ENCODE peak calls at places on chromosomes 7 and 10, in eight cellular contexts. One of them, this sample, is unnamed.

GRCh38 chr10:73989594-73990142 is 8.2 kb upstream of the VCL start:
- DNase-seq in transverse colon: no peak
- DNase-seq in HepG2: no peak
- DNase-seq in A549: no peak
- DNase-seq in GM12878: no peak
- DNase-seq in K562: no peak
- DNase-seq in suprapubic skin: no peak
- DNase-seq in tibial nerve: no peak
- DNase-seq in this sample: no peak

GRCh38 chr7:100887186-100887954 is 2.1 kb downstream of the UFSP1 start:
- DNase-seq in transverse colon: peak; percentile 77
- DNase-seq in HepG2: no peak
- DNase-seq in A549: no peak
- DNase-seq in GM12878: peak; percentile 39
- DNase-seq in K562: peak; percentile 41
- DNase-seq in suprapubic skin: no peak
- DNase-seq in tibial nerve: no peak
- DNase-seq in this sample: no peak

GRCh38 chr7:75756340-75757297 is 15.4 kb downstream of the CCL26 start:
- DNase-seq in transverse colon: no peak
- DNase-seq in HepG2: peak; percentile 70
- DNase-seq in A549: peak; percentile 53
- DNase-seq in GM12878: no peak
- DNase-seq in K562: peak; percentile 63
- DNase-seq in suprapubic skin: no peak
- DNase-seq in tibial nerve: no peak
- DNase-seq in this sample: peak; percentile 42

GRCh38 chr7:37645276-37646040 is 38.1 kb upstream of the GPR141 start:
- DNase-seq in transverse colon: no peak
- DNase-seq in HepG2: no peak
- DNase-seq in A549: no peak
- DNase-seq in GM12878: no peak
- DNase-seq in K562: no peak
- DNase-seq in suprapubic skin: no peak
- DNase-seq in tibial nerve: no peak
- DNase-seq in this sample: no peak

GRCh38 chr10:80405636-80406035 is 2.7 kb upstream of the PRXL2A start:
- DNase-seq in transverse colon: no peak
- DNase-seq in HepG2: no peak
- DNase-seq in A549: no peak
- DNase-seq in GM12878: no peak
- DNase-seq in K562: no peak
- DNase-seq in suprapubic skin: no peak
- DNase-seq in tibial nerve: no peak
- DNase-seq in this sample: no peak

GRCh38 chr7:107815254-107815882 is 12.3 kb upstream of the SLC26A3 start:
- DNase-seq in transverse colon: no peak
- DNase-seq in HepG2: no peak
- DNase-seq in A549: no peak
- DNase-seq in GM12878: no peak
- DNase-seq in K562: no peak
- DNase-seq in suprapubic skin: no peak
- DNase-seq in tibial nerve: no peak
- DNase-seq in this sample: no peak

GRCh38 chr10:97818572-97818971 is 31.1 kb upstream of the GOLGA7B start:
- DNase-seq in transverse colon: no peak
- DNase-seq in HepG2: no peak
- DNase-seq in A549: no peak
- DNase-seq in GM12878: no peak
- DNase-seq in K562: no peak
- DNase-seq in suprapubic skin: no peak
- DNase-seq in tibial nerve: no peak
- DNase-seq in this sample: no peak

GRCh38 chr10:109894516-109894915 is 28.8 kb downstream of the XPNPEP1 start:
- DNase-seq in transverse colon: peak; percentile 32
- DNase-seq in HepG2: no peak
- DNase-seq in A549: no peak
- DNase-seq in GM12878: no peak
- DNase-seq in K562: no peak
- DNase-seq in suprapubic skin: peak; percentile 86
- DNase-seq in tibial nerve: peak; percentile 69
- DNase-seq in this sample: peak; percentile 61

GRCh38 chr10:95447733-95448132 is 113.4 kb downstream of the SORBS1 start:
- DNase-seq in transverse colon: no peak
- DNase-seq in HepG2: no peak
- DNase-seq in A549: no peak
- DNase-seq in GM12878: no peak
- DNase-seq in K562: no peak
- DNase-seq in suprapubic skin: no peak
- DNase-seq in tibial nerve: no peak
- DNase-seq in this sample: no peak

GRCh38 chr10:105207596-105207995 is 566.5 kb downstream of the SORCS3 start:
- DNase-seq in transverse colon: no peak
- DNase-seq in HepG2: no peak
- DNase-seq in A549: no peak
- DNase-seq in GM12878: no peak
- DNase-seq in K562: no peak
- DNase-seq in suprapubic skin: no peak
- DNase-seq in tibial nerve: no peak
- DNase-seq in this sample: no peak

GRCh38 chr7:100441641-100442535 is 5.6 kb upstream of the PPP1R35 start:
- DNase-seq in transverse colon: no peak
- DNase-seq in HepG2: no peak
- DNase-seq in A549: no peak
- DNase-seq in GM12878: no peak
- DNase-seq in K562: no peak
- DNase-seq in suprapubic skin: no peak
- DNase-seq in tibial nerve: no peak
- DNase-seq in this sample: no peak

GRCh38 chr10:90062786-90063185 is 361.4 kb downstream of the KIF20B start:
- DNase-seq in transverse colon: no peak
- DNase-seq in HepG2: no peak
- DNase-seq in A549: no peak
- DNase-seq in GM12878: no peak
- DNase-seq in K562: no peak
- DNase-seq in suprapubic skin: no peak
- DNase-seq in tibial nerve: no peak
- DNase-seq in this sample: no peak

GRCh38 chr7:94252124-94252523 is 142.6 kb upstream of the COL1A2 start:
- DNase-seq in transverse colon: no peak
- DNase-seq in HepG2: no peak
- DNase-seq in A549: no peak
- DNase-seq in GM12878: no peak
- DNase-seq in K562: no peak
- DNase-seq in suprapubic skin: no peak
- DNase-seq in tibial nerve: no peak
- DNase-seq in this sample: no peak
- TF ChIP-seq CTCF in transverse colon: no peak
- TF ChIP-seq CTCF in HepG2: no peak
- TF ChIP-seq CTCF in A549: no peak
- TF ChIP-seq CTCF in GM12878: no peak
- TF ChIP-seq CTCF in K562: no peak
- TF ChIP-seq CTCF in suprapubic skin: no peak
- TF ChIP-seq CTCF in tibial nerve: no peak
- TF ChIP-seq CTCF in this sample: no peak

GRCh38 chr10:119754936-119755335 is 29.1 kb downstream of the INPP5F start:
- DNase-seq in transverse colon: no peak
- DNase-seq in HepG2: peak; percentile 32
- DNase-seq in A549: no peak
- DNase-seq in GM12878: no peak
- DNase-seq in K562: no peak
- DNase-seq in suprapubic skin: no peak
- DNase-seq in tibial nerve: no peak
- DNase-seq in this sample: no peak

GRCh38 chr10:119759832-119760231 is 34.0 kb downstream of the INPP5F start:
- DNase-seq in transverse colon: no peak
- DNase-seq in HepG2: no peak
- DNase-seq in A549: no peak
- DNase-seq in GM12878: no peak
- DNase-seq in K562: no peak
- DNase-seq in suprapubic skin: no peak
- DNase-seq in tibial nerve: no peak
- DNase-seq in this sample: no peak

GRCh38 chr10:119754085-119754484 is 28.2 kb downstream of the INPP5F start:
- DNase-seq in transverse colon: no peak
- DNase-seq in HepG2: peak; percentile 65
- DNase-seq in A549: no peak
- DNase-seq in GM12878: no peak
- DNase-seq in K562: no peak
- DNase-seq in suprapubic skin: no peak
- DNase-seq in tibial nerve: no peak
- DNase-seq in this sample: no peak

GRCh38 chr10:119758448-119758847 is 32.6 kb downstream of the INPP5F start:
- DNase-seq in transverse colon: no peak
- DNase-seq in HepG2: no peak
- DNase-seq in A549: no peak
- DNase-seq in GM12878: no peak
- DNase-seq in K562: no peak
- DNase-seq in suprapubic skin: no peak
- DNase-seq in tibial nerve: no peak
- DNase-seq in this sample: no peak

GRCh38 chr10:119755446-119755845 is 29.6 kb downstream of the INPP5F start:
- DNase-seq in transverse colon: no peak
- DNase-seq in HepG2: no peak
- DNase-seq in A549: no peak
- DNase-seq in GM12878: no peak
- DNase-seq in K562: no peak
- DNase-seq in suprapubic skin: no peak
- DNase-seq in tibial nerve: no peak
- DNase-seq in this sample: no peak
- TF ChIP-seq EP300 in transverse colon: no peak
- TF ChIP-seq EP300 in HepG2: no peak
- TF ChIP-seq EP300 in A549: no peak
- TF ChIP-seq EP300 in GM12878: no peak
- TF ChIP-seq EP300 in K562: no peak
- TF ChIP-seq EP300 in suprapubic skin: no peak
- TF ChIP-seq EP300 in tibial nerve: no peak
- TF ChIP-seq EP300 in this sample: no peak

GRCh38 chr10:15168296-15168780 is at the start of gene NMT2:
- DNase-seq in transverse colon: no peak
- DNase-seq in HepG2: peak; percentile 63
- DNase-seq in A549: peak; percentile 81
- DNase-seq in GM12878: no peak
- DNase-seq in K562: peak; percentile 72
- DNase-seq in suprapubic skin: peak; percentile 91
- DNase-seq in tibial nerve: no peak
- DNase-seq in this sample: no peak
- TF ChIP-seq CTCF in transverse colon: peak; percentile 45
- TF ChIP-seq CTCF in HepG2: peak; percentile 75
- TF ChIP-seq CTCF in A549: peak; percentile 30
- TF ChIP-seq CTCF in GM12878: peak; percentile 66
- TF ChIP-seq CTCF in K562: no peak
- TF ChIP-seq CTCF in suprapubic skin: peak; percentile 65
- TF ChIP-seq CTCF in tibial nerve: peak; percentile 78
- TF ChIP-seq CTCF in this sample: peak; percentile 52

GRCh38 chr10:42491001-42491592 is 147.3 kb downstream of the ZNF33B start:
- DNase-seq in transverse colon: no peak
- DNase-seq in HepG2: no peak
- DNase-seq in A549: no peak
- DNase-seq in GM12878: no peak
- DNase-seq in K562: no peak
- DNase-seq in suprapubic skin: no peak
- DNase-seq in tibial nerve: no peak
- DNase-seq in this sample: no peak

GRCh38 chr10:42490368-42490767 is 148.0 kb downstream of the ZNF33B start:
- DNase-seq in transverse colon: no peak
- DNase-seq in HepG2: no peak
- DNase-seq in A549: no peak
- DNase-seq in GM12878: no peak
- DNase-seq in K562: no peak
- DNase-seq in suprapubic skin: no peak
- DNase-seq in tibial nerve: no peak
- DNase-seq in this sample: no peak

GRCh38 chr10:42491801-42492200 is 146.6 kb downstream of the ZNF33B start:
- DNase-seq in transverse colon: no peak
- DNase-seq in HepG2: no peak
- DNase-seq in A549: no peak
- DNase-seq in GM12878: no peak
- DNase-seq in K562: no peak
- DNase-seq in suprapubic skin: no peak
- DNase-seq in tibial nerve: no peak
- DNase-seq in this sample: no peak

DNA sequence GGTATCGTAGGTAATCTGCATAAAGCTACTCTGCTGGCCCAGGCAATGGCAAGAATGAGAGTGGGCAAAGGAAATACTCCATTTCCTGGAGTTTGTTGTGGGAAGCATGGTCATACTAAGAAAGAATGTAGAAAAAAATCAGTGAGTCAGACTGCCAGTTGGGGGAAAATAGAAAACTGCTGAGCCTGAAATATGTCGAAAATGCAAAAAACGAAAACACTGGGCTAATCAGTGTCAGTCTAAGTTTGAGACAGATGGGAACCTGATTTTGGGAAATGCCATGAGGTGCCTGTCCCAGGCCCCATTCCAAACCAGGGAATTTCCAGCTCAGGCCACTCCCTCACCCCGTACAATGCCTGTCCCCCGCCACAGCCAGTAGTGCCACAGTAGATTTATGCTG is 150.0 kb downstream of the ZNF33B start:
- DNase-seq in transverse colon: no peak
- DNase-seq in HepG2: no peak
- DNase-seq in A549: no peak
- DNase-seq in GM12878: no peak
- DNase-seq in K562: no peak
- DNase-seq in suprapubic skin: no peak
- DNase-seq in tibial nerve: no peak
- DNase-seq in this sample: no peak
- TF ChIP-seq EP300 in transverse colon: no peak
- TF ChIP-seq EP300 in HepG2: no peak
- TF ChIP-seq EP300 in A549: no peak
- TF ChIP-seq EP300 in GM12878: no peak
- TF ChIP-seq EP300 in K562: no peak
- TF ChIP-seq EP300 in suprapubic skin: no peak
- TF ChIP-seq EP300 in tibial nerve: no peak
- TF ChIP-seq EP300 in this sample: no peak

GRCh38 chr7:12031638-12032037 is 179.5 kb upstream of the TMEM106B start:
- DNase-seq in transverse colon: no peak
- DNase-seq in HepG2: no peak
- DNase-seq in A549: no peak
- DNase-seq in GM12878: no peak
- DNase-seq in K562: no peak
- DNase-seq in suprapubic skin: no peak
- DNase-seq in tibial nerve: no peak
- DNase-seq in this sample: no peak

GRCh38 chr7:12030116-12030515 is 181.0 kb upstream of the TMEM106B start:
- DNase-seq in transverse colon: no peak
- DNase-seq in HepG2: no peak
- DNase-seq in A549: no peak
- DNase-seq in GM12878: no peak
- DNase-seq in K562: no peak
- DNase-seq in suprapubic skin: no peak
- DNase-seq in tibial nerve: no peak
- DNase-seq in this sample: no peak

GRCh38 chr7:12031186-12031585 is 179.9 kb upstream of the TMEM106B start:
- DNase-seq in transverse colon: no peak
- DNase-seq in HepG2: no peak
- DNase-seq in A549: no peak
- DNase-seq in GM12878: no peak
- DNase-seq in K562: no peak
- DNase-seq in suprapubic skin: no peak
- DNase-seq in tibial nerve: no peak
- DNase-seq in this sample: no peak

GRCh38 chr7:12028508-12028907 is 182.6 kb upstream of the TMEM106B start:
- DNase-seq in transverse colon: no peak
- DNase-seq in HepG2: no peak
- DNase-seq in A549: no peak
- DNase-seq in GM12878: no peak
- DNase-seq in K562: no peak
- DNase-seq in suprapubic skin: no peak
- DNase-seq in tibial nerve: no peak
- DNase-seq in this sample: no peak

GRCh38 chr7:12032146-12032545 is 178.9 kb upstream of the TMEM106B start:
- DNase-seq in transverse colon: no peak
- DNase-seq in HepG2: no peak
- DNase-seq in A549: no peak
- DNase-seq in GM12878: no peak
- DNase-seq in K562: no peak
- DNase-seq in suprapubic skin: no peak
- DNase-seq in tibial nerve: no peak
- DNase-seq in this sample: no peak
- TF ChIP-seq CTCF in transverse colon: no peak
- TF ChIP-seq CTCF in HepG2: no peak
- TF ChIP-seq CTCF in A549: no peak
- TF ChIP-seq CTCF in GM12878: no peak
- TF ChIP-seq CTCF in K562: no peak
- TF ChIP-seq CTCF in suprapubic skin: no peak
- TF ChIP-seq CTCF in tibial nerve: no peak
- TF ChIP-seq CTCF in this sample: no peak